ENCODE peak calls at places on chromosome 17, in seven cellular contexts. R is transverse colon, M is tibial nerve, J is lower leg skin, O is GM12891, C is breast epithelium, T is stomach. N is an unnamed sample.

GRCh38 chr17:32265192-32265895 is at the start of gene RHBDL3:
- DNase-seq in O (no peak), J (no peak), M (no peak), T (peak), C (no peak), R (peak), N (peak)

GRCh38 chr17:49165143-49165542 is 32.6 kb downstream of the B4GALNT2 start:
- DNase-seq in M (no peak), J (no peak), R (no peak), C (no peak), O (no peak), T (no peak), N (no peak)

GRCh38 chr17:8799851-8800212 is 667 bp upstream of the MFSD6L start:
- DNase-seq in J (peak), R (no peak), O (no peak), C (no peak), T (no peak), M (no peak), N (no peak)

GRCh38 chr17:58335779-58336455 is 7.3 kb upstream of the TSPOAP1 start:
- DNase-seq in J (no peak), M (no peak), R (peak), T (peak), O (no peak), C (peak), N (peak)

GRCh38 chr17:1511290-1511689 is 5.1 kb downstream of the INPP5K start:
- DNase-seq in C (no peak), J (no peak), M (no peak), T (no peak), O (no peak), R (peak), N (no peak)

GRCh38 chr17:63493411-63493810 is 16.6 kb downstream of the ACE start:
- DNase-seq in R (no peak), J (no peak), T (no peak), C (no peak), O (no peak), M (no peak), N (no peak)

GRCh38 chr17:49454050-49454449 is 39.4 kb upstream of the PHB1 start:
- DNase-seq in J (no peak), T (no peak), C (peak), O (no peak), M (peak), R (no peak), N (no peak)

GRCh38 chr17:9467518-9467917 is 108.1 kb downstream of the STX8 start:
- DNase-seq in R (no peak), C (no peak), T (no peak), J (peak), O (no peak), M (no peak), N (no peak)

GRCh38 chr17:63445065-63445464 is 1.0 kb downstream of the CYB561 start:
- DNase-seq in M (no peak), R (peak), J (no peak), T (no peak), C (no peak), O (no peak), N (no peak)

GRCh38 chr17:32912218-32912897 is 15.6 kb upstream of the TMEM98 start:
- DNase-seq in O (no peak), T (peak), J (peak), C (peak), R (peak), M (no peak), N (no peak)

GRCh38 chr17:61389670-61390478 is 9.8 kb upstream of the TBX2 start:
- DNase-seq in T (peak), M (no peak), J (no peak), R (peak), C (no peak), O (peak), N (peak)

GRCh38 chr17:40956401-40957254 is 10.1 kb downstream of the KRT39 start:
- DNase-seq in C (no peak), J (no peak), R (no peak), O (no peak), M (no peak), T (no peak), N (no peak)

GRCh38 chr17:12546983-12547382 is 118.7 kb upstream of the MYOCD start:
- DNase-seq in O (no peak), M (no peak), C (no peak), J (no peak), T (no peak), R (no peak), N (no peak)

GRCh38 chr17:32909787-32910369 is 18.1 kb upstream of the TMEM98 start:
- DNase-seq in R (peak), J (no peak), M (peak), O (peak), T (peak), C (peak), N (peak)

GRCh38 chr17:27532269-27533067 is 76.2 kb downstream of the KSR1 start:
- DNase-seq in O (no peak), T (peak), M (no peak), J (no peak), R (peak), C (no peak), N (peak)
- TF ChIP-seq POLR2A in O (no peak), T (no peak), M (no peak), J (no peak), R (peak), C (no peak), N (no peak)

DNA sequence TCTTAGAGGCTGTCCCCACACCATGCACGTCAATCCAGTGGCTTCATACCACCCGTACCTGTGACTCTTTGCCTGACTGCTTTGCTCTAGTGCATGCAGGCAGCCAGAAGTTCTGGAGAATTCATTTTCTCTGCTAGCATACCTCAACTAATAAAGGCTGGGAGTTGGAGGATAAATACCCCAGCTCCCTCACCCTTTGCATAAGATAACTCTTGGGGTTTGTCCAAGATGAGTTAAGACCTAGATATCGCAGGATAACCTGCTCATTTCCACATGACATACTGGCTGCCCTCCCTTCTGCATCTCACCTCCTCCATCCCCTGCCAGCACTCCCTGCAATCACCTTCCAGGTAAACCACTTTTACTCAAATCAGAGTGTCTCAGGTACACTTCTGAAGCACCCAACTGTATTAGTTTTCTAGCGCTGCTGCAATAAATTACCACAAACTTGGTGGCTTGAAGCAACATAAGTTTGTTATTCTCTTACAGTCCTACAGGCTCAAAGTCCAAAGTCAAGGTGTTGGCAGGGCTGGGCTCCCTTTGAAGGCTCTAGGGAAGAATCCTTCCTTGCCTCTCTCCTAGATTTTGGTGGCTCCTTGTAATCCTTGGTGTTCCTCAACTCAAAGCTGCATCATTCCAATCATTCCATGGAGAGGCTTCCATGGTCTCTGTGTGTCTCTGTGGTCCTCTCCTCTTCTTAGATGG is 146.8 kb downstream of the CRLF3 start:
- DNase-seq in J (no peak), O (no peak), T (no peak), M (no peak), R (peak), C (no peak), N (no peak)
- TF ChIP-seq POLR2A in J (no peak), O (no peak), T (no peak), M (no peak), R (no peak), C (no peak), N (no peak)

GRCh38 chr17:59840329-59840907 is 52.3 kb downstream of the TUBD1 start:
- DNase-seq in R (no peak), C (no peak), J (no peak), T (no peak), O (no peak), M (no peak), N (no peak)
- TF ChIP-seq POLR2A in R (peak), C (no peak), J (no peak), T (no peak), O (no peak), M (no peak), N (peak)

DNA sequence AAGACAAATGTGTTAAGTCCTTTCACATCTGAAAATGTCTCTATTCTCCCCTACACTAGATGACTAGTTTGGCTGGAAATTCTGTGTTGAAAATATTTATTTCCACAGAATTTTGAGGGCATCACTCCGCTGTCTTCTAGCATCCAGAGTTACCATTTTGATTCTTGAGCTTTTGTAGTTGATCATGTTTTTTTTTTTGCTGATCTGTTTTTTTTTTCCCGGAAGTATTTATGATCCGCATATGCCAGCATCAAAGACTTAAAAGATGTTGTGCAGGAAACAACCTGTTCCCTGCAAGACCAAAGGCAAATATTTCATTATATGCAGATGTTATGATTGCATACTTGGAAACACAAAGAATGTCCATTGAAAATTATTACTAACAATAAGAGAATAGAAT is 16.7 kb downstream of the OR1D5 start:
- DNase-seq in O (no peak), J (no peak), M (no peak), T (no peak), R (no peak), C (no peak), N (no peak)
- TF ChIP-seq POLR2A in O (no peak), J (no peak), M (no peak), T (no peak), R (no peak), C (no peak), N (no peak)

GRCh38 chr17:81993726-81994592 is 16.5 kb downstream of the ASPSCR1 start:
- DNase-seq in M (no peak), C (no peak), R (no peak), T (no peak), O (no peak), J (no peak), N (no peak)

GRCh38 chr17:81995463-81996231 is 18.2 kb downstream of the ASPSCR1 start:
- DNase-seq in R (no peak), T (no peak), C (no peak), J (no peak), M (no peak), O (no peak), N (no peak)

GRCh38 chr17:81994593-81995462 is 17.4 kb downstream of the ASPSCR1 start:
- DNase-seq in O (no peak), J (no peak), C (no peak), M (no peak), T (peak), R (no peak), N (no peak)

GRCh38 chr17:81990836-81991683 is 13.6 kb downstream of the ASPSCR1 start:
- DNase-seq in O (no peak), M (no peak), T (no peak), J (no peak), C (no peak), R (no peak), N (no peak)

GRCh38 chr17:81991684-81992513 is 14.5 kb downstream of the ASPSCR1 start:
- DNase-seq in R (peak), C (peak), T (peak), M (peak), O (no peak), J (peak), N (peak)
- TF ChIP-seq POLR2A in R (no peak), C (no peak), T (no peak), M (no peak), O (no peak), J (no peak), N (no peak)